ENCODE peak calls at places on chromosomes 16 and 17, in seven cellular contexts. S is AG20443; R is brain microvascular endothelial cell; F is T1000; Y is stimulated activated CD4-positive, alpha-beta T cell treated with anti-CD3 and anti-CD28 coated beads, Interleukin-4, amount 100 ng/mL, for 1 hour; Z is T-helper 2 cell; P is NCI-H774. K is an unnamed sample.

GRCh38 chr16:73026754-73027654 is 20.9 kb downstream of the ZFHX3 start:
- DNase-seq in S (no peak), R (no peak), F (no peak), Y (no peak), Z (no peak), P (no peak), K (no peak)

GRCh38 chr16:47886631-47887415 is 269.0 kb downstream of the ABCC12 start:
- DNase-seq in S (no peak), R (no peak), F (no peak), Y (no peak), Z (no peak), P (no peak), K (no peak)

GRCh38 chr17:21049457-21049856 is 6.6 kb upstream of the USP22 start:
- DNase-seq in S (no peak), R (no peak), F (no peak), Y (no peak), Z (no peak), P (no peak), K (no peak)

GRCh38 chr16:4443986-4444385 is 18.3 kb downstream of the DNAJA3 start:
- DNase-seq in S (no peak), R (no peak), F (no peak), Y (no peak), Z (no peak), P (no peak), K (no peak)

GRCh38 chr16:53816211-53816610 is 112.3 kb downstream of the FTO start:
- DNase-seq in S (peak), R (no peak), F (no peak), Y (no peak), Z (no peak), P (no peak), K (peak)

GRCh38 chr17:3896108-3897099 is 3.6 kb upstream of the CAMKK1 start:
- DNase-seq in S (no peak), R (no peak), F (no peak), Y (no peak), Z (no peak), P (no peak), K (no peak)

GRCh38 chr17:15247891-15248529 is 17.1 kb downstream of the PMP22 start:
- DNase-seq in S (no peak), R (no peak), F (no peak), Y (no peak), Z (no peak), P (no peak), K (no peak)

GRCh38 chr17:44971776-44972483 is 3.8 kb upstream of the C1QL1 start:
- DNase-seq in S (peak), R (peak), F (no peak), Y (peak), Z (no peak), P (no peak), K (peak)

GRCh38 chr17:8056976-8057625 is 18.2 kb downstream of the ALOX15B start:
- DNase-seq in S (no peak), R (no peak), F (no peak), Y (no peak), Z (no peak), P (no peak), K (no peak)

GRCh38 chr17:74016504-74016903 is 187.0 kb upstream of the RPL38 start:
- DNase-seq in S (no peak), R (no peak), F (no peak), Y (no peak), Z (no peak), P (no peak), K (no peak)

GRCh38 chr17:73232587-73233373 is 28.9 kb downstream of the CPSF4L start:
- DNase-seq in S (peak), R (peak), F (no peak), Y (peak), Z (no peak), P (peak), K (no peak)

GRCh38 chr17:42667088-42667951 is 8.2 kb downstream of the TUBG2 start:
- DNase-seq in S (peak), R (no peak), F (peak), Y (no peak), Z (no peak), P (no peak), K (peak)

GRCh38 chr17:64406321-64407200 is 15.9 kb upstream of the PECAM1 start:
- DNase-seq in S (no peak), R (no peak), F (no peak), Y (no peak), Z (no peak), P (no peak), K (peak)

GRCh38 chr16:3718019-3718391 is 681 bp upstream of the TRAP1 start:
- DNase-seq in S (no peak), R (no peak), F (no peak), Y (no peak), Z (no peak), P (no peak), K (no peak)